ENCODE peak calls at places on chromosome 3, in four cellular contexts. Z is uterus, T is adrenal gland, Y is IMR-90. P is an unnamed sample. For H3K9me3, the result is how much of the 10 kb centered on the place peaks cover.

GRCh38 chr3:62554264-62554799 is 181.0 kb upstream of the FEZF2 start:
- DNase-seq in Z (no peak), T (no peak), Y (no peak), P (peak)

GRCh38 chr3:42725454-42725853 is 22.9 kb upstream of the HHATL start:
- DNase-seq in Z (no peak), T (no peak), Y (no peak), P (no peak)

GRCh38 chr3:187401861-187402260 is 33.7 kb downstream of the RTP4 start:
- DNase-seq in Z (no peak), T (no peak), Y (no peak), P (no peak)

GRCh38 chr3:187571701-187572100 is 98.5 kb downstream of the SST start:
- DNase-seq in Z (no peak), T (no peak), Y (no peak), P (no peak)

GRCh38 chr3:125067225-125067624 is 11.4 kb upstream of the HEG1 start:
- DNase-seq in Z (no peak), T (no peak), Y (peak), P (no peak)

GRCh38 chr3:196627043-196627442 is 12.5 kb upstream of the NRROS start:
- DNase-seq in Z (no peak), T (no peak), Y (no peak), P (no peak)

GRCh38 chr3:187809979-187810568 is 64.8 kb upstream of the BCL6 start:
- DNase-seq in Z (no peak), T (no peak), Y (no peak), P (peak)

GRCh38 chr3:14761121-14761672 is 57.6 kb upstream of the FGD5 start:
- DNase-seq in Z (no peak), T (no peak), Y (no peak), P (no peak)

GRCh38 chr3:189517981-189518380 is 113.2 kb upstream of the TP63 start:
- DNase-seq in Z (no peak), T (no peak), Y (no peak), P (no peak)

GRCh38 chr3:185737020-185737419 is 87.8 kb downstream of the IGF2BP2 start:
- DNase-seq in Z (no peak), T (no peak), Y (peak), P (peak)

GRCh38 chr3:44506556-44506955 is 29.1 kb upstream of the ZNF445 start:
- DNase-seq in Z (no peak), T (no peak), Y (no peak), P (no peak)

GRCh38 chr3:44504566-44504965 is 27.1 kb upstream of the ZNF445 start:
- DNase-seq in Z (no peak), T (no peak), Y (no peak), P (no peak)

GRCh38 chr3:44506961-44507360 is 29.5 kb upstream of the ZNF445 start:
- DNase-seq in Z (no peak), T (no peak), Y (no peak), P (no peak)

GRCh38 chr3:44499149-44499898 is 21.9 kb upstream of the ZNF445 start:
- DNase-seq in Z (no peak), T (no peak), Y (no peak), P (no peak)

DNA sequence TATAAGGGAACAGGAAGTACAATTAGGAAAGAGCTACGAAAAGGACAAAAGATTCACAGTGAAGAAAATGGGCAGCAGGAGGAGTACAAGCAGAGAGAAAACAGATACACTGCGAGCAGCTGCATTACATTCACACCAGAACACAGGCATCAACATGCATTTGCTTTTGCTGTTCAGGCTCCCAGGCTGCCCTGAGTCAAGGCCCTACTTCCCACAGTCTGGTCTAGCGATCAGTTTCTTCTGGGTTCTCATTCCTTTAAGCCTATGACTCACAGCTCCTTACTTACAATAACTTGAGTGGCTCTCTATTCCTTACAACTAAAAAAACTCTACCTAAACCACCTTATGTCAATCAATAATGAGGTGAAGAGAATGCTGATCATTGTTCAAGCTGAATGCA is 24.5 kb upstream of the ZNF445 start:
- DNase-seq in Z (no peak), T (no peak), Y (peak), P (no peak)
- H3K9me3 ChIP-seq in Z (under half), T (under half), Y (under half), P (under half)

GRCh38 chr3:12195231-12195630 is 36.5 kb upstream of the TIMP4 start:
- DNase-seq in Z (no peak), T (no peak), Y (peak), P (no peak)

GRCh38 chr3:12192655-12193484 is 34.2 kb upstream of the TIMP4 start:
- DNase-seq in Z (no peak), T (no peak), Y (no peak), P (no peak)

GRCh38 chr3:12193485-12194165 is 34.9 kb upstream of the TIMP4 start:
- DNase-seq in Z (peak), T (peak), Y (peak), P (no peak)

GRCh38 chr3:12194209-12194608 is 35.5 kb upstream of the TIMP4 start:
- DNase-seq in Z (no peak), T (no peak), Y (peak), P (peak)

DNA sequence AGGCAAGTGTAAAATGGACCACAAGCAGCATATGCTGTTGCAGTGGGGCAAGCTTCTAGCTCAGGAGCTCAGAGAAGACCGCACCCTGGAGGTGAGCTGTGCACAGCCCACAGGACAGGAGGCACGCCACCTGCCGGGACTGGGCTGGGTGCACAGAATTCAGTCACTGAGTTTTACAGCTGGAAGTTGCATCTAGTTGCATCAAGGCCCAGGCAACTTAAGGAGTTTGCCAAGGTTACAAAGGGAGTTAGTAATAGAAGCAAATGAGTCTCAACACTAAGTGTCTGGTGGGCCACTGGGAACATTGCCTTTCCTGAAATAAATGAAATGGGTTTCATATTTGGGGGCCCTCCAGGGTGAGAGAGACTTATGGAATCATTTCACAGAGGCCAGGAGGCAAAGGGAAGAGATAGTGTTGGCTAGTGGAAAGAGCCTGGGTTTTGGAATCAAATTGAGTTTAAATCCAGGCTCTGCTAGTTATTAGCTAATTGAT is 36.0 kb upstream of the TIMP4 start:
- DNase-seq in Z (no peak), T (no peak), Y (peak), P (peak)
- H3K4me3 ChIP-seq in Z (no peak), T (no peak), Y (no peak), P (no peak)

DNA sequence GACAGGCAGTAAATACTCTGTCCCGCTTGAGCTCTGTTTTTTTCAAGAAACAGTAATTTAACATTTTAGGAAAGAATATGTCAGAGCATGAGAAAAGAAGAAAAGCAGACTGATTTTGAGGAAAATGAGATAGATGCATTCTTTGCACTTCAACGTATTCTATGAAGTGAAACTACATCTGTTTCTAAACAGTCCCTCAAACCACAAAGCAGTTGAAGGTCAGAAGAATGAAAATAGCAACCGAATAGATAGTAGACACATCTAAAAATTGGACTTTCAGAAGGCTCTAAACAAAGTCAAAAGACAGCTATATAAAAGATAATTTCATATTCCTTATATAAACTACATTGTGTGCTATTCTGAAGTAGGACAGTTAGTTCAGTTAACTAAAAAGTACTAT is 172.6 kb upstream of the LRRC3B start:
- DNase-seq in Z (no peak), T (no peak), Y (no peak), P (no peak)
- H3K9me3 ChIP-seq in Z (under half), T (under half), Y (under half), P (under half)

GRCh38 chr3:159855599-159856495 is 132.8 kb upstream of the IL12A start:
- DNase-seq in Z (no peak), T (no peak), Y (no peak), P (no peak)
- H3K4me3 ChIP-seq in Z (no peak), T (no peak), Y (no peak), P (peak)

GRCh38 chr3:136457793-136458192 is 207.7 kb downstream of the PCCB start:
- DNase-seq in Z (no peak), T (no peak), Y (no peak), P (no peak)
- H3K9me3 ChIP-seq in Z (under half), T (under half), Y (under half), P (under half)

DNA sequence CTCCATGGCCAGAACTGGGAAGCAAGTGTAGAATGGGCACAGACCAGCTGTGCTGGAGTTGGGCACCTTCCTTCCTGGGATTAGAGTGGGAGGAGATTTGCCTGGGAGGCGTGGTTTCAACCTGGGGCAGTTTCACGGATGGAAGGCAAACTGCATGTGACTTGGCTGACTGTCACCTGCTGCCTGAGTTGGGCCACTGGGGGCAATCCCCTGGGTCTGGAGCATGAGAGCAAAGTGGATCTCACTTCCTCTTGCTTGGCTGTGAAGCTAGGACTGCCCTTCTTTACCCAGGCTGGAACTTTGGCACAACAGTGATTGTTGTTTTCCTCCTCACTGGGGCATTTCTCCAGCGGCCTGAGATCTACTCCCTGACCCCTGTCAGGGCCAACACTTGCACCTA is 1247.0 kb upstream of the EPHA6 start:
- DNase-seq in Z (no peak), T (no peak), Y (no peak), P (no peak)
- H3K4me3 ChIP-seq in Z (no peak), T (no peak), Y (no peak), P (no peak)

GRCh38 chr3:3551976-3552375 is 247.3 kb upstream of the LRRN1 start:
- DNase-seq in Z (no peak), T (no peak), Y (no peak), P (no peak)

GRCh38 chr3:3552741-3553140 is 246.5 kb upstream of the LRRN1 start:
- DNase-seq in Z (no peak), T (no peak), Y (no peak), P (no peak)

GRCh38 chr3:3553236-3553635 is 246.0 kb upstream of the LRRN1 start:
- DNase-seq in Z (no peak), T (no peak), Y (no peak), P (no peak)
- H3K9me3 ChIP-seq in Z (under half), T (under half), Y (under half), P (under half)

DNA sequence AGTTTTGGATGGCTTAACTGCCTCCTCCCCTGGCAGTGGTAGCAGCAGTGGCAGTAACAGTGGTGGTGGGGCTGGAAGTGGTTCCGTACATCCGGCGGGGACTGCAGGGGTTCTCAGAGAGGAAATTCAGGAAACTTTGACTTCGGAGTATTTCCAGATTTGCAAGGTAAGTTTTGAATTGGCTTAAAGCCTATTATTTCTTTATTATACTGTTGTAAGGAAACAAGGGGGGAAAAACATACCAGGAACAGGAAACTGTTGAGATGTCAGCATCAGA is 1.5 kb downstream of the STXBP5L start:
- DNase-seq in Z (no peak), T (no peak), Y (no peak), P (no peak)
- H3K4me3 ChIP-seq in Z (peak), T (no peak), Y (no peak), P (peak)

GRCh38 chr3:180770639-180771038 is 91.3 kb upstream of the CCDC39 start:
- DNase-seq in Z (no peak), T (no peak), Y (no peak), P (no peak)

DNA sequence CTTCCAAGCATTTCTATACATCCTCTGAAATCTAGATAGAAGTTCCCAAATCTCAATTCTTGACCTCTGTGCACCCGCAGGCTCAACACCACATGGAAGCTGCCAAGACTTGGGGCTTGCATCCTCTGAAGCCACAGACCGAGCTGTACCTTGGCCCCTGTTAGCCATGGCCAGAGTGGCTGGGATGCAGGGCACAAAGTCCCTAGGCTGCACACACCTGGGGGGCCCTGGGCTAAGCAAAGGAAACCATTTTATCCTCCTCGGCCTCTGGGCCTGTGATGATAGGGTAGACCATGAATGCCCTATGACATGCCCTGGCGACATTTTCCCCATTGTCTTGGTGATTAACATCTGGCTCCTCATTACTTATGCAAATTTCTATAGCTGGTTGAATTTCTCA is 97.1 kb upstream of the CCDC39 start:
- DNase-seq in Z (no peak), T (no peak), Y (no peak), P (no peak)
- H3K9me3 ChIP-seq in Z (under half), T (under half), Y (under half), P (under half)

GRCh38 chr3:114557791-114558190 is 264.0 kb downstream of the TIGIT start:
- DNase-seq in Z (no peak), T (no peak), Y (peak), P (no peak)
- H3K4me3 ChIP-seq in Z (no peak), T (no peak), Y (no peak), P (no peak)